ENCODE peak calls at places on chromosome 20, in eight cellular contexts. X is neuronal stem cell, O is Panc1, L is left ventricle myocardium inferior, C is ovary, V is hepatocyte, S is foreskin fibroblast, R is adipocyte. Y is an unnamed sample.

GRCh38 chr20:33404281-33404680 is 3.0 kb upstream of the CDK5RAP1 start:
- DNase-seq in V (no peak), C (no peak), R (no peak), O (no peak), L (no peak), S (no peak), X (no peak), Y (no peak)

GRCh38 chr20:34843421-34843820 is 18.0 kb upstream of the NCOA6 start:
- DNase-seq in O (no peak), R (no peak), S (no peak), V (no peak), X (no peak), L (no peak), C (no peak), Y (no peak)

GRCh38 chr20:35339007-35339406 is 46.8 kb upstream of the FAM83C start:
- DNase-seq in S (peak), L (no peak), O (no peak), X (no peak), V (no peak), R (peak), C (no peak), Y (no peak)

GRCh38 chr20:53829086-53829703 is 235.6 kb upstream of the ZNF217 start:
- DNase-seq in S (peak), C (no peak), V (peak), L (no peak), R (peak), O (peak), X (no peak), Y (no peak)

GRCh38 chr20:33281550-33282146 is 1.4 kb upstream of the BPIFB1 start:
- DNase-seq in X (no peak), R (no peak), S (no peak), O (no peak), V (no peak), L (no peak), C (no peak), Y (no peak)

GRCh38 chr20:10523438-10523837 is 88.3 kb downstream of the SLX4IP start:
- DNase-seq in L (no peak), R (no peak), O (no peak), S (no peak), V (no peak), X (no peak), C (no peak), Y (no peak)

GRCh38 chr20:41004561-41005360 is 23.9 kb upstream of the TOP1 start:
- DNase-seq in O (no peak), X (no peak), L (no peak), R (no peak), V (no peak), S (peak), C (no peak), Y (no peak)

GRCh38 chr20:31698803-31699718 is 23.6 kb downstream of the BCL2L1 start:
- DNase-seq in V (peak), R (peak), L (no peak), C (peak), O (peak), X (no peak), S (peak), Y (no peak)

GRCh38 chr20:5402903-5403531 is 86.3 kb upstream of the PROKR2 start:
- DNase-seq in X (peak), C (no peak), S (no peak), R (no peak), V (peak), O (peak), L (no peak), Y (peak)

GRCh38 chr20:44586289-44586911 is 4.0 kb downstream of the PKIG start:
- DNase-seq in S (no peak), R (no peak), X (no peak), O (no peak), V (no peak), L (no peak), C (no peak), Y (no peak)

DNA sequence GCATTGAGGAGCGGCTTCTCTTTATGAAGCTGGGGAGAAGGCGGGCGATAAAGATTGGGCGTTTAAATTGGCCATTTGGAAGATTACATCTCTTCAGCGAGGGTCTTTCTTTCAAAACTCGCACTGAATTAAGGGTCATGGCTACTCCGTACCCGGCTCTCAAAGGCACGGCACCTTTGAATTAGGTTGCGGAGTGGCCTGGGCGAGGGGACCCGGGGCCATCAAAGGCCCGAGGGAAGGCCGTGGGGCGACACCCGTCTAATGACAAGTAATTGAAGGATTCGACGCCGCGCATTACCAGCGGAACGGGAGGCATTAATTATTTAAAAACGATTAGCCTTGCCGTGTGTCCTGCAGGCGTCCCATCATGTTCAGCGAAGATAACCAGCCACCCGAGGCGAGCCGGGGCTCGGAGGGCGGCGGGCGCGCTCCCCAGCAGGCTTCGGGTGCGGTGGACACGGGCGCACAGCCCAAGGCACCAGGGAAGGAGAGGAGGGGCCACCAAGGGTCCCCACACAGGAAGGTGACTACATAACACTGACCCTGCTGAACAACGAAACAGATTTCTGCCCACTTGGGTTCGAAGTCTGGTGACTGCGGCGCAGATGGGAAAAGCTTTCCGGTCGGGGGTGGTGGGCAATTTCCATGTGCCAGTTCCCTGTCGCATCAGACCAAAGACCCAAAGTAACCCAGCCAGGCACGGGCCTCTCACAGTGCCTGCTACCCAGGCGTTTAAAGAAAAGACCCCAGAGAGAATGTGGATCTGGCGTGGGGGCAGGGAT is 7.4 kb downstream of the FOXA2 start:
- DNase-seq in L (no peak), S (no peak), V (no peak), C (no peak), X (no peak), R (no peak), O (no peak), Y (peak)
- H3K4me3 ChIP-seq in L (no peak), S (no peak), V (peak), C (no peak), X (no peak), R (no peak), O (peak), Y (no peak)

DNA sequence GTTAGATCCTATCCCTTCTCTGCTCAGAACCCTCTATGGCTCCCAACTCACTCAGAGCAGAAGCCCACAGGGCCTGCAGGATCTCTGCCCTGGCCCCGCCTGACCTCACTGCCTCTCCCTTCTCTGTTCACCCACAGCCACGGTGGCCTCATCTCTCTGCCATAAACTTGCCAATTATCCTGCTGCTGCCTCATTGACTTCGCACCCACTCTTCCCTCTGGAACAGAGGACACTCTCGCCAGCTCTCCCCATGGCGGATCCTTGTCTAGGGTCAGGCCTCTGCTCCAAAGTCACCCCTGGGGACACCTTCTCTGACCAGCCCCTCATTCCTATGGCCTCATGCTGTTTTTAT is 86.4 kb downstream of the CEBPB start:
- DNase-seq in L (no peak), C (no peak), R (no peak), X (no peak), O (no peak), V (no peak), S (no peak), Y (no peak)
- H3K4me3 ChIP-seq in L (no peak), C (no peak), R (no peak), X (no peak), O (no peak), V (no peak), S (no peak), Y (no peak)

GRCh38 chr20:62222266-62222850 is 2.3 kb upstream of the HRH3 start:
- DNase-seq in L (no peak), R (no peak), S (no peak), X (no peak), V (no peak), O (no peak), C (no peak), Y (no peak)

GRCh38 chr20:62217913-62218773 is 1.9 kb downstream of the HRH3 start:
- DNase-seq in S (no peak), R (no peak), C (no peak), O (no peak), V (no peak), X (no peak), L (no peak), Y (peak)

GRCh38 chr20:62220666-62221568 is 839 bp upstream of the HRH3 start:
- DNase-seq in R (no peak), C (no peak), O (no peak), L (no peak), V (no peak), X (no peak), S (no peak), Y (peak)

GRCh38 chr20:62219101-62219991 is 732 bp downstream of the HRH3 start:
- DNase-seq in S (no peak), X (no peak), C (no peak), V (no peak), R (peak), O (no peak), L (no peak), Y (peak)

DNA sequence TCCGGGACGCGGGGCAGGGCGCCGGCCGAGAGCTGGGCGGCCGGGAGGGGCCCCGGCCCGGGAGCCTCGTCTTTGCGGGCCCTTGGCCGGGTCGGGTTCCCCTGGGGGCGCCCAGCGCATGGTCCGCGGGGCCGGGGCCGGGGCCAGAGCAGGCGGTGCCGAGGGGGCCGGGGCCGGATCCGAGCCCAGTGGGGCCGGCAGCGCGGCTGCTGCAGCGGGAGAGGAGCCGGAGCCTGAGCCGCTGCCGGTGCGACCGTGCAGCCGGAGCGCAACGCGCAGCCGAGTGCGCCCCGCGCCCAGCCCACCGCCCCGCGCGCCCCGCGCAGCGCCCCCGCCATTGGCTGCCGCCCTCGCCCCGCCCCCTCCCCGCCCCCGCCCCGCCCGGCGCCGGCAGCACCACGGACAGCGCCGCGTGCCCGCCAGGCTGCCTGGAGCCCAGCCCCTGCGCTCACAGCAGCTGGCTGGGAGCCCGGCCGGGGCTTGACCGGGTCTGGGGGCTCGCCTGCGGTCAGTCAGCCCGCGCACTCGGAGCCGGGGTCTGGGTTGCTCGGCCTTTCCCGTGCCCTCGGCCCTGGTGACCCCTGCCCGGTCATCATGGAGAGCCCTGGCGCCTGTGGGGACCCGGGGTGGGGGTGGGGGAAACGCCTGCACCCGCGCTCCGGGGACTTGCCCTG is at the start of gene HRH3:
- DNase-seq in S (no peak), V (peak), X (peak), L (no peak), C (peak), R (peak), O (no peak), Y (peak)
- H3K4me3 ChIP-seq in S (no peak), V (no peak), X (peak), L (peak), C (no peak), R (no peak), O (peak), Y (peak)

GRCh38 chr20:22523128-22523498 is 61.3 kb downstream of the FOXA2 start:
- DNase-seq in O (no peak), X (no peak), C (no peak), V (no peak), L (no peak), S (no peak), R (no peak), Y (no peak)
- H3K4me3 ChIP-seq in O (no peak), X (no peak), C (no peak), V (no peak), L (no peak), S (no peak), R (no peak), Y (no peak)

GRCh38 chr20:3156811-3157619 is 2.6 kb downstream of the FASTKD5 start:
- DNase-seq in C (no peak), R (no peak), X (no peak), V (no peak), O (no peak), L (no peak), S (no peak), Y (no peak)
- H3K4me3 ChIP-seq in C (no peak), R (peak), X (no peak), V (no peak), O (no peak), L (peak), S (no peak), Y (no peak)

GRCh38 chr20:36543187-36544133 is 2.1 kb downstream of the MYL9 start:
- DNase-seq in O (no peak), C (peak), S (peak), R (peak), L (peak), V (no peak), X (no peak), Y (no peak)
- H3K4me3 ChIP-seq in O (no peak), C (peak), S (peak), R (peak), L (peak), V (no peak), X (no peak), Y (no peak)

GRCh38 chr20:47782920-47783552 is 2.2 kb downstream of the SULF2 start:
- DNase-seq in V (no peak), S (no peak), R (no peak), L (no peak), X (no peak), O (no peak), C (no peak), Y (no peak)

GRCh38 chr20:47784599-47785320 is 521 bp downstream of the SULF2 start:
- DNase-seq in O (no peak), X (no peak), C (peak), S (peak), V (peak), L (peak), R (peak), Y (peak)

GRCh38 chr20:47785321-47785899 is at the start of gene SULF2:
- DNase-seq in R (peak), X (peak), S (no peak), V (peak), L (peak), O (no peak), C (peak), Y (peak)

GRCh38 chr20:47785900-47786762 is 850 bp upstream of the SULF2 start:
- DNase-seq in S (peak), V (peak), C (peak), R (peak), O (no peak), X (peak), L (peak), Y (peak)

DNA sequence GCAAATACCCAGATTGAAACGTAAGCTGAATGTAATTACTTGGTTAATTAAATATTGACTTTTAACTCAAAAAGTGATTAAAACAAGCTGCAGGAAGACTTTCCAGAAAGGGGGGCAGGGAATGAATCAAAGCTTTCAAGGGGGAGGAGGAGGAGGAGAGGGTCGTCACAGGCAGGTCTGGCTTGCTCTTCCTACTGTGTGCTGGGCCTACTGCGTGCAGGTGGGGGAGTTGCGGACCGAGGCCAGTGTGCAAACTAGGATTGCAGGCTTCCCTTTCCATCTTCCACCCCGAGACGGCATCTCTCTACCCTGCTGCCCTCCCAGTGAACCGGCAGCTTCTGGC is 1.1 kb downstream of the SULF2 start:
- DNase-seq in O (no peak), C (no peak), V (no peak), S (no peak), L (no peak), R (no peak), X (no peak), Y (no peak)
- H3K4me3 ChIP-seq in O (peak), C (peak), V (peak), S (peak), L (peak), R (peak), X (peak), Y (peak)

GRCh38 chr20:46073443-46073842 is 16.3 kb downstream of the NCOA5 start:
- DNase-seq in C (no peak), V (no peak), X (no peak), S (no peak), R (no peak), O (no peak), L (no peak), Y (no peak)

GRCh38 chr20:46076806-46077205 is 13.0 kb downstream of the NCOA5 start:
- DNase-seq in O (no peak), X (no peak), V (no peak), R (no peak), S (no peak), L (no peak), C (no peak), Y (no peak)

GRCh38 chr20:46073024-46073423 is 16.7 kb downstream of the NCOA5 start:
- DNase-seq in L (no peak), R (no peak), V (no peak), C (no peak), X (no peak), S (no peak), O (no peak), Y (no peak)

GRCh38 chr20:46071573-46071972 is 18.2 kb downstream of the NCOA5 start:
- DNase-seq in V (no peak), X (no peak), S (no peak), L (no peak), O (no peak), C (no peak), R (no peak), Y (no peak)

GRCh38 chr20:46074006-46074405 is 15.8 kb downstream of the NCOA5 start:
- DNase-seq in R (no peak), O (no peak), C (no peak), S (no peak), X (no peak), V (no peak), L (no peak), Y (peak)
- H3K4me3 ChIP-seq in R (no peak), O (no peak), C (no peak), S (no peak), X (no peak), V (no peak), L (no peak), Y (peak)